ENCODE peak calls at places on chromosomes 12 and 14, in four cellular contexts. M is HCT116, D is GM10248, C is foreskin keratinocyte. L is an unnamed sample.
A peak's percentile ranks its signal among the peaks of the same experiment; 100 is the strongest.

GRCh38 chr14:31059152-31059924 is 33.2 kb upstream of the STRN3 start:
- DNase-seq in M (no peak), D (no peak), C (peak; percentile 90), L (peak; percentile 31)

GRCh38 chr12:111412007-111412829 is 6.5 kb downstream of the SH2B3 start:
- DNase-seq in M (no peak), D (no peak), C (no peak), L (no peak)

GRCh38 chr12:50127546-50127945 is 15.5 kb downstream of the COX14 start:
- DNase-seq in M (no peak), D (no peak), C (peak; percentile 48), L (no peak)

GRCh38 chr12:1576410-1577240 is 17.8 kb downstream of the FBXL14 start:
- DNase-seq in M (no peak), D (no peak), C (no peak), L (no peak)

GRCh38 chr12:54060975-54061778 is 7.5 kb downstream of the HOXC4 start:
- DNase-seq in M (no peak), D (no peak), C (peak; percentile 79), L (no peak)

GRCh38 chr12:117854339-117855012 is 114.3 kb downstream of the KSR2 start:
- DNase-seq in M (no peak), D (peak; percentile 55), C (peak; percentile 49), L (no peak)

GRCh38 chr12:105466231-105466900 is 135.9 kb downstream of the C12orf75 start:
- DNase-seq in M (no peak), D (no peak), C (no peak), L (no peak)

GRCh38 chr12:25648460-25648859 is 95.4 kb upstream of the LMNTD1 start:
- DNase-seq in M (peak; percentile 56), D (no peak), C (peak; percentile 61), L (peak; percentile 3)

GRCh38 chr12:12194206-12194605 is 72.6 kb downstream of the LRP6 start:
- DNase-seq in M (peak; percentile 10), D (no peak), C (peak; percentile 42), L (no peak)

GRCh38 chr14:105419055-105419304 is 647 bp upstream of the MTA1 start:
- DNase-seq in M (no peak), D (no peak), C (no peak), L (no peak)

GRCh38 chr12:62632521-62632920 is 165.9 kb downstream of the MON2 start:
- DNase-seq in M (no peak), D (peak; percentile 44), C (peak; percentile 9), L (peak; percentile 12)

GRCh38 chr14:94173471-94173884 is 644 bp upstream of the PPP4R4 start:
- DNase-seq in M (no peak), D (peak; percentile 10), C (no peak), L (no peak)

GRCh38 chr12:65313704-65314317 is 35.3 kb downstream of the MSRB3 start:
- DNase-seq in M (peak; percentile 33), D (no peak), C (peak; percentile 34), L (no peak)

GRCh38 chr12:60308366-60309000 is 712.7 kb downstream of the SLC16A7 start:
- DNase-seq in M (no peak), D (no peak), C (peak; percentile 96), L (no peak)

GRCh38 chr12:25130741-25131188 is 64.2 kb downstream of the DNAI7 start:
- DNase-seq in M (peak; percentile 22), D (peak; percentile 38), C (no peak), L (no peak)

GRCh38 chr12:128140551-128140950 is 126.4 kb upstream of the TMEM132C start:
- DNase-seq in M (no peak), D (no peak), C (no peak), L (no peak)

GRCh38 chr14:71716371-71716770 is 215.9 kb upstream of the RGS6 start:
- DNase-seq in M (no peak), D (no peak), C (no peak), L (no peak)

GRCh38 chr14:71721791-71722190 is 210.4 kb upstream of the RGS6 start:
- DNase-seq in M (no peak), D (no peak), C (no peak), L (no peak)

GRCh38 chr14:71722885-71723284 is 209.3 kb upstream of the RGS6 start:
- DNase-seq in M (no peak), D (no peak), C (no peak), L (no peak)

GRCh38 chr14:71725802-71726638 is 206.2 kb upstream of the RGS6 start:
- DNase-seq in M (no peak), D (no peak), C (peak; percentile 75), L (no peak)

DNA sequence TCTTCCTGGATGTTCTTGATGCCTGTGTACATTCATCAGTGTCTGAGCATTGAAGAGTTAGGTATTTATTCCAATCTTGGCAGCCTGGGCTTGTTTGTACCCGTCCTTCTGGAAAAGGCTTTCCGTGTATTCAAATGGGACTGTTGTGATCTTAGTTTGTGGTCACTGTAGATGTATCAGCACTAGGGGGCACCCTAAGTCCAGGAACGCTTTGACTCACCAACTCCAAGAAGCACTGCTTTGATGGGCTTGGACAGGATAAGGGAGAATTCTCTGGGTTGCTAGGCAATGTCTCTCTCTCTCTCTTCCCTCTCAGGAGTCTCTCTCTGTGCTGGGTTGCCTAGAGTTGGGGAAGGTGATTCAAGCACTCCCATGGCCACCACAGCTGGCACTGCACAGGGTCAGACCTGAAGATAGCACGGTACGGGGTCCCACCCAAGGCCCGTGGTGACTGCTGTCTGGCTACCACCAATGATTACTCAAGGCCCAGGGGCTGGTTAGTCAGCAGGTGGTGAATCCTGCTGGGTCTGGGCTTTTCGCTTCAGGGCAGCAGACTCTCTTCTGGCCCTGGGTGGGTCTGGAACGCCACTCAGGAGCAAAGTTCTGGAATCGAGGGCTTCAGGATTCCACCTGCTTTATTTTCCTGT is 211.1 kb upstream of the RGS6 start:
- DNase-seq in M (peak; percentile 57), D (no peak), C (peak; percentile 97), L (no peak)
- TF ChIP-seq CTCF in M (peak; percentile 79), D (peak; percentile 3), C (peak; percentile 96), L (no peak)

DNA sequence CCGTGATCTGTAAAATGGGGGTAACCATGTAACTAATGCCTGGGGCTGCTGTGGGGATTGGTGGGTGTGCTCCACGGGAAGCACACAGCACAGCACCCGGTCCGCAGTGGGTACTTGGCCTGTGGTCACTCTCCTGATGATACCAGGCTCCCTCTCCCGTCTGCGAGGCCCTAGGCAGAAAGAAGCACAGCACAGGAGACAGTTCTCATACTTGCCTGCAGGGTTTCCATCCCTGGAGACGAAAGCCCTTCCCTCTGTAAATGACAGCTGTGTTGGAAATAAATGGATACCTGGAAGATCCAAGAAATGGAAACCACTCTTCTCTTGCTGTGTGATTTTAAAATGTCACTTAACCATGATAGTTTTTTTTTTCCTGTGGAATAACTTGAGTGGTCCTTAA is 7.9 kb upstream of the PRMT8 start:
- DNase-seq in M (no peak), D (no peak), C (no peak), L (no peak)
- TF ChIP-seq CTCF in M (peak; percentile 24), D (no peak), C (no peak), L (no peak)

GRCh38 chr14:56138987-56139386 is 20.8 kb downstream of the PELI2 start:
- DNase-seq in M (no peak), D (no peak), C (no peak), L (no peak)
- TF ChIP-seq CTCF in M (no peak), D (no peak), C (no peak), L (no peak)

GRCh38 chr12:27119797-27120196 is 37.4 kb upstream of the C12orf71 start:
- DNase-seq in M (no peak), D (no peak), C (no peak), L (no peak)

DNA sequence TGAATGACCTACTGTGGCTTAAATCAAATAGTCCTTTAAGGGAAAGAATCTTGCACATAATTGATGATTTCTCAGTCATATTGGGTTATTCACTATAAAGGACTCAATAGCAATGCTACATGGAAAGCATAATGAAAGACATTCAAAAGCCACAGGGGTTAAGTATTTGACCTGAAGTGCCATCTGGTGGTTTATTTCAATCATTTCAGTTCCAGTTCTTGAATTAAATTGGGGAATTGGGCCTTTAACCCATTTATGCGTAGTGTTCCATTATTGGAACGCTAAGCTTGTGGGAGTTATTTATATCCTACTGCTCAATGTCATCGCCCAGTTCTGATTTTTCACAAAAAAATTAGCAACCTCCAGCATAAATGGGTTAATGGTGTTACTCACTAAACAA is 41.3 kb upstream of the C12orf71 start:
- DNase-seq in M (no peak), D (peak; percentile 30), C (no peak), L (no peak)
- TF ChIP-seq CTCF in M (peak; percentile 28), D (no peak), C (peak; percentile 73), L (no peak)

DNA sequence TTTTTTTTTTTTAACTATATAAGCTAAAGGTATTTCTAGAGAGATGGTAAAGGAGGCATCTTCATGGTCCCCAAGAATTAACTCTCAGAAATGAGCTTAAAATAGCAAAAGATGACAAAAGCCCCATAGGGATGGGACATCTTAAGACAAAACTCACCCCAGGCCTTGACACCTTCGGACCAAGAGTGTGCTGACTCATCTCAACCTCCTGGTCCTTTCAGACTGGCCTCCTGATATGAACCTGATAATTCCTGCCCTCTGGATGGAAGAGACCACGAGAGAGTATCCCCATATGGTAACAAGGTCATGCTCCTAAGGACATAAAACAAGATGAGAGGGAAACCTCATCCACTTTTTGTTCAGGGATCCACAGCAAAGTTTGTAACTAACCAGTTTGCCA is 8.4 kb upstream of the GMFB start:
- DNase-seq in M (no peak), D (no peak), C (no peak), L (no peak)
- TF ChIP-seq CTCF in M (no peak), D (no peak), C (no peak), L (no peak)

DNA sequence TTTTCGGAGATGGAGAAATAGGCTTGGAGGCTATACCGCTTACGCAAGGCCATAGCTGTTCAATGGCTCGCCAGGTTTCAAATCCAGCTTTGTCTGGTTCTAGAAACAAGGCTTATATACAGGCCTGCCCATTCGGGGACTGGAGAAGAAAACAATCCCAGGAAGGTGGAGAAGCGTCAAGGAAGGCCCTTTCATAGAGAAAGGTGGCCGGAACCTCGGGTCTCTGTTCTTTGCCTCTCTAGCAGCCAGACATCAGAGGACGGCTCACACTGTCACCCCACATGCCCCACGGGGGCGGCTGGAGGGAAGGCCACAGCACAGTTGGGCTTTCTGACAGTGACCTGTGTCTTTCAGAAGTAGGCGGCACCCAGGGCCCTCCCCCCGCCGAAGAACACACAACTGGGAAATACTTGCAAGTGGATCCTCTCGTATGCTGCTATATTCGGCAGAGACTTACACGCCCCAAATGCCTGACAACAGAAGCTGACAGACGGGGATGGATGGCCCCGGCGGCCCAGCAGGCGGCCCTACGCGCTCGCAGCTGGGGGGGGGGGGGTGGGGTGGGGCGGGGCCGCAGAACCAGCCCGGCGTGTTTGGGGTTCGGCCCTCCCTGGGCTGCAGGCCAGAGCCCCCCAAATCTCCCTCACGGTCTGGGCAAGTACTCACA is 4.5 kb upstream of the SETD1B start:
- DNase-seq in M (peak; percentile 75), D (peak; percentile 57), C (peak; percentile 76), L (peak; percentile 92)
- TF ChIP-seq CTCF in M (no peak), D (no peak), C (peak; percentile 25), L (no peak)

L was measured in gastrocnemius medialis.